ENCODE peak calls at places on chromosomes 12 and 14, in seven cellular contexts. V is tibial artery, E is upper lobe of left lung, I is mucosa of descending colon, T is transverse colon, L is heart left ventricle, G is bronchial epithelial cell. D is an unnamed sample.
A peak's percentile ranks its signal among the peaks of the same experiment; 100 is the strongest.

GRCh38 chr12:95215925-95216324 is 1.3 kb downstream of the FGD6 start:
- DNase-seq in V (no peak), E (no peak), I (no peak), T (no peak), L (no peak), G (peak; percentile 79), D (no peak)

GRCh38 chr14:104107611-104108569 is 22.4 kb downstream of the ASPG start:
- DNase-seq in V (peak; percentile 60), E (peak; percentile 61), I (peak; percentile 65), T (peak; percentile 61), L (peak; percentile 51), G (peak; percentile 68), D (no peak)

GRCh38 chr12:122028165-122028591 is 6.5 kb downstream of the BCL7A start:
- DNase-seq in V (no peak), E (no peak), I (no peak), T (no peak), L (no peak), G (peak; percentile 63), D (no peak)

GRCh38 chr14:76761198-76761848 is at the start of gene VASH1:
- DNase-seq in V (peak; percentile 82), E (no peak), I (peak; percentile 69), T (peak; percentile 53), L (peak; percentile 91), G (peak; percentile 22), D (no peak)

GRCh38 chr12:122366685-122367475 is 55.6 kb downstream of the CLIP1 start:
- DNase-seq in V (no peak), E (no peak), I (no peak), T (peak; percentile 19), L (no peak), G (peak; percentile 94), D (peak; percentile 91)

GRCh38 chr14:70045296-70045695 is 143.5 kb downstream of the SLC8A3 start:
- DNase-seq in V (no peak), E (no peak), I (no peak), T (no peak), L (no peak), G (peak; percentile 41), D (no peak)

GRCh38 chr12:80697270-80697887 is 10.1 kb upstream of the MYF6 start:
- DNase-seq in V (no peak), E (no peak), I (no peak), T (no peak), L (no peak), G (no peak), D (no peak)

GRCh38 chr12:17108877-17109520 is 503.0 kb upstream of the LMO3 start:
- DNase-seq in V (no peak), E (no peak), I (no peak), T (no peak), L (no peak), G (peak; percentile 21), D (peak; percentile 19)

GRCh38 chr12:78186670-78187069 is 356.0 kb downstream of the NAV3 start:
- DNase-seq in V (no peak), E (no peak), I (no peak), T (no peak), L (no peak), G (no peak), D (no peak)

GRCh38 chr14:25848601-25849000 is 749.2 kb downstream of the NOVA1 start:
- DNase-seq in V (no peak), E (no peak), I (no peak), T (no peak), L (no peak), G (peak; percentile 38), D (no peak)

GRCh38 chr12:25051583-25052190 is 102.8 kb upstream of the BCAT1 start:
- DNase-seq in V (no peak), E (peak; percentile 24), I (peak; percentile 57), T (peak; percentile 23), L (no peak), G (no peak), D (no peak)

GRCh38 chr12:47904647-47905312 is at the start of gene VDR:
- DNase-seq in V (peak; percentile 87), E (peak; percentile 91), I (peak; percentile 91), T (peak; percentile 88), L (peak; percentile 86), G (peak; percentile 81), D (peak; percentile 65)

GRCh38 chr14:95464103-95464502 is 52.3 kb downstream of the SYNE3 start:
- DNase-seq in V (no peak), E (no peak), I (no peak), T (no peak), L (no peak), G (no peak), D (no peak)

GRCh38 chr12:107320031-107320928 is 226.9 kb upstream of the CRY1 start:
- DNase-seq in V (no peak), E (peak; percentile 48), I (peak; percentile 73), T (peak; percentile 38), L (peak; percentile 71), G (peak; percentile 85), D (no peak)

GRCh38 chr14:76653875-76654572 is 107.2 kb upstream of the VASH1 start:
- DNase-seq in V (no peak), E (no peak), I (no peak), T (no peak), L (no peak), G (no peak), D (no peak)

GRCh38 chr12:112013601-112014402 is 576 bp downstream of the ERP29 start:
- DNase-seq in V (peak; percentile 72), E (peak; percentile 89), I (peak; percentile 85), T (peak; percentile 78), L (peak; percentile 75), G (peak; percentile 74), D (peak; percentile 49)

GRCh38 chr12:46109343-46110219 is 119.2 kb upstream of the SCAF11 start:
- DNase-seq in V (no peak), E (no peak), I (no peak), T (no peak), L (no peak), G (peak; percentile 37), D (no peak)

GRCh38 chr12:117166107-117166506 is 24.2 kb downstream of the FBXO21 start:
- DNase-seq in V (no peak), E (no peak), I (no peak), T (no peak), L (no peak), G (no peak), D (no peak)

GRCh38 chr12:111446631-111447570 is 41.2 kb downstream of the SH2B3 start:
- DNase-seq in V (peak; percentile 61), E (no peak), I (peak; percentile 48), T (peak; percentile 31), L (no peak), G (no peak), D (no peak)

GRCh38 chr12:4214912-4215861 is 58.4 kb upstream of the CCND2 start:
- DNase-seq in V (peak; percentile 81), E (peak; percentile 85), I (peak; percentile 73), T (peak; percentile 64), L (peak; percentile 83), G (peak; percentile 28), D (no peak)

DNA sequence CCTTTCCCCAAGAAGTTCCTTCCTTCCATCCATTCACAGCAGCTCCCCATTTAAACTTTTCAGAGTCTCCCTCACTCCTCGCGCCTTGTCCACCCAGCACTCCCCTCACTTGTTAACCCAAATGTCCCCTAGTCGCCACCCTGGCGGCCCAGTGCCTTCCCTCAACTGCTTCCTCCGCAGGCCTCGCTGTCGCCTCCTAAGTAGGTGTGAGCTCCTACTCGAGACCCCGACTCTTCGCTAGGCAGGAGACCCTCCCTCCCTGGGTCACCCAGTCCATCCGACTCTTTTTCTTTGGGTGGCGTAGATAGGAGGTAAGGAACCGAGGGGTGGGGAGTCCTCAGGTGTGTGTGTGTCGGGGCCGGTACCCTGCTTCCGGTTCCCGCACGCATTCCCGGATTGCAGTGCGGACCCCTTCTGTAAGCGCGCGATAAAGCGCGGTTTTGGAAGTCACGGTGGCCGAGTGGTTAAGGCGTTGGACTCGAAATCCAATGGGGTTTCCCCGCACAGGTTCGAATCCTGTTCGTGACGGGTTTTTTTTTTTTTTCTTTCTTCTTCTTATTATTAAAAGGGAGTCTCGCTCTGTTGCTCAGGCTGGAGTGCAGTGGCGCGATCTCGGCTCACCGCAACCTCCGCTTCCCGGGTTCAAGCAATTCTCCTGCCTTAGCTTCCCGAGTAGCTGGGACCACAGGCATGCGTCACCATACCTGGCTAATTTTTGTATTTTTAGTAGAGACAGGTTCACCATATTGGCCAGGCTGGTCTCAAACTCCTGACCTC is 823 bp upstream of the SMARCC2 start:
- DNase-seq in V (peak; percentile 90), E (peak; percentile 85), I (peak; percentile 87), T (peak; percentile 86), L (peak; percentile 90), G (peak; percentile 75), D (no peak)
- TF ChIP-seq CTCF in V (no peak), E (no peak), I (no peak), T (no peak), L (no peak), G (no peak), D (no peak)

DNA sequence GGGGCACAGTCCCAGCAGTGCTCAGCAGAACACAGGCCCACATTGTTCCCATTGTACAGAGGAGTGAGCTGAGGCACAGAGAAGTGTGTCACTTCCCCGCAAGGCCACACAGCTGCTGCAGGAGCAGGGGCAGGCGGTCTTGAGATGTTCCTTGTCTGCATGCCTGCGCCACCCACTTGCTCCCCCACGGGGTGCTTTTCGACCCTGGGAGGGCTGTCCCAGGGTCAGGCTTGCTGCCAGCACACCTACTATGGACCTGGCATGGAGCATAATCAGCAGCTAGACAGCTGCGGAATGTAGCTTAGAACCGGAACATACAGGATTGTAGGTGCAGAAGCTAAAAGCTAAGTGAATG is 7.8 kb upstream of the EP400 start:
- DNase-seq in V (peak; percentile 54), E (no peak), I (no peak), T (no peak), L (no peak), G (no peak), D (no peak)
- H3K36me3 ChIP-seq in V (peaks cover 41% of the 10 kb centered on the region), E (peaks cover 9% of the 10 kb centered on the region), I (no peaks in the 10 kb centered on the region), T (no peaks in the 10 kb centered on the region), L (no peaks in the 10 kb centered on the region), G (peaks cover 25% of the 10 kb centered on the region), D (peaks cover 3% of the 10 kb centered on the region)

GRCh38 chr14:90853116-90853515 is 36.9 kb upstream of the TTC7B start:
- DNase-seq in V (no peak), E (no peak), I (no peak), T (no peak), L (no peak), G (no peak), D (no peak)

GRCh38 chr14:90857866-90858265 is 41.6 kb upstream of the TTC7B start:
- DNase-seq in V (no peak), E (no peak), I (no peak), T (no peak), L (no peak), G (no peak), D (no peak)

GRCh38 chr14:90858511-90858910 is 42.3 kb upstream of the TTC7B start:
- DNase-seq in V (no peak), E (no peak), I (no peak), T (no peak), L (no peak), G (no peak), D (no peak)
- H3K4me3 ChIP-seq in V (no peak overlapping the region), E (peak overlapping the region; percentile 9), I (no peak overlapping the region), T (no peak overlapping the region), L (no peak overlapping the region), G (no peak overlapping the region), D (no peak overlapping the region)

GRCh38 chr14:21729703-21730212 is 56.1 kb upstream of the OR4E1 start:
- DNase-seq in V (no peak), E (no peak), I (no peak), T (no peak), L (no peak), G (no peak), D (no peak)

GRCh38 chr14:21735200-21735599 is 61.6 kb upstream of the OR4E1 start:
- DNase-seq in V (no peak), E (no peak), I (no peak), T (no peak), L (no peak), G (no peak), D (no peak)

GRCh38 chr14:21735639-21736307 is 62.2 kb upstream of the OR4E1 start:
- DNase-seq in V (no peak), E (no peak), I (no peak), T (no peak), L (no peak), G (no peak), D (no peak)

GRCh38 chr14:21734457-21735074 is 60.9 kb upstream of the OR4E1 start:
- DNase-seq in V (no peak), E (no peak), I (no peak), T (no peak), L (no peak), G (peak; percentile 57), D (peak; percentile 2)
- TF ChIP-seq CTCF in V (no peak), E (no peak), I (peak; percentile 70), T (peak; percentile 68), L (peak; percentile 21), G (peak; percentile 63), D (peak; percentile 50)